ENCODE peak calls at places on chromosome 11, in five cellular contexts. S is CD8-positive, alpha-beta T cell; F is fibroblast of lung; R is right lobe of liver; W is cardiac muscle cell. U is an unnamed sample.

GRCh38 chr11:117180661-117181585 is 2.4 kb downstream of the SIDT2 start:
- DNase-seq in S (peak; percentile 53), F (peak; percentile 60), R (no peak), W (peak; percentile 81), U (peak; percentile 55)

GRCh38 chr11:131111775-131112174 is 195.5 kb upstream of the SNX19 start:
- DNase-seq in S (no peak), F (no peak), R (no peak), W (no peak), U (no peak)

GRCh38 chr11:116420770-116421528 is 351.8 kb downstream of the BUD13 start:
- DNase-seq in S (no peak), F (peak; percentile 60), R (no peak), W (peak; percentile 5), U (no peak)

GRCh38 chr11:69683764-69684333 is 8.7 kb upstream of the LTO1 start:
- DNase-seq in S (no peak), F (no peak), R (no peak), W (peak; percentile 15), U (peak; percentile 67)

GRCh38 chr11:108562746-108563581 is 30.6 kb downstream of the EXPH5 start:
- DNase-seq in S (no peak), F (peak; percentile 31), R (no peak), W (no peak), U (no peak)

GRCh38 chr11:132007184-132007583 is 636.8 kb downstream of the NTM start:
- DNase-seq in S (no peak), F (no peak), R (no peak), W (no peak), U (no peak)

GRCh38 chr11:76801205-76801604 is 18.0 kb downstream of the TSKU start:
- DNase-seq in S (no peak), F (no peak), R (peak; percentile 63), W (no peak), U (no peak)

GRCh38 chr11:115313224-115313838 is 190.9 kb downstream of the CADM1 start:
- DNase-seq in S (no peak), F (no peak), R (no peak), W (no peak), U (no peak)

GRCh38 chr11:10327254-10327653 is 22.4 kb downstream of the ADM start:
- DNase-seq in S (no peak), F (peak; percentile 64), R (no peak), W (peak; percentile 97), U (no peak)

GRCh38 chr11:88131764-88132470 is 43.3 kb downstream of the RAB38 start:
- DNase-seq in S (no peak), F (no peak), R (no peak), W (no peak), U (no peak)

GRCh38 chr11:1618231-1618630 is 3.7 kb downstream of the KRTAP5-4 start:
- DNase-seq in S (no peak), F (no peak), R (no peak), W (no peak), U (no peak)

GRCh38 chr11:7591992-7592391 is 78.2 kb downstream of the PPFIBP2 start:
- DNase-seq in S (no peak), F (no peak), R (no peak), W (no peak), U (no peak)

GRCh38 chr11:36075053-36075452 is 131.2 kb downstream of the LDLRAD3 start:
- DNase-seq in S (no peak), F (peak; percentile 88), R (no peak), W (peak; percentile 82), U (peak; percentile 44)

GRCh38 chr11:1053121-1053901 is 16.8 kb upstream of the MUC6 start:
- DNase-seq in S (no peak), F (no peak), R (no peak), W (peak; percentile 34), U (no peak)

GRCh38 chr11:44564198-44564597 is 1.3 kb upstream of the CD82 start:
- DNase-seq in S (no peak), F (peak; percentile 32), R (peak; percentile 68), W (no peak), U (peak; percentile 23)

GRCh38 chr11:67300756-67301312 is 2.5 kb upstream of the SSH3 start:
- DNase-seq in S (no peak), F (no peak), R (peak; percentile 42), W (no peak), U (no peak)

GRCh38 chr11:105033344-105033743 is 1.6 kb downstream of the CASP1 start:
- DNase-seq in S (no peak), F (no peak), R (no peak), W (no peak), U (no peak)
- H3K4me3 ChIP-seq in S (peak overlapping the region; percentile 64), F (peak overlapping the region; percentile 69), R (no peak overlapping the region), W (no peak overlapping the region), U (no peak overlapping the region)

DNA sequence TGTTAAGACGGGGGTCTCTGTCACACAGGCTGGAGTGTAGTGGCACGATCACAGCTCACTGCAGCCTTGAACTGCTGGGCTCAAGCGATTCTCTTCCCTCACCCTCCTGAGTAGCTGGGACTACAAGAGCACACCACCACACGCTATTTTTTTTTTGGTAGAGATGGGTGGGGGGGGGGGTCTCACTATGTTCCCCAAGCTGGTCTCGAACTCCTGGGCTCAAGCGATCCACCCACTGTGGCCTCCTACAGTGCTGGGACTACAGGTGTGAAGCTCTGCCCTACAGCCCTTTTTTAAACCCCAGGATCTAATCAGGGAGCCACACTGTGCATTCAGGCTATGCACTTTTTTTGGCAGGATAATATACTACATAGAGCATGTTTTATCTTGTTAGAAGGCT is 1.4 kb upstream of the DHCR7 start:
- DNase-seq in S (no peak), F (no peak), R (peak; percentile 28), W (no peak), U (no peak)
- H3K27ac ChIP-seq in S (peak overlapping the region; percentile 82), F (no peak overlapping the region), R (peak overlapping the region; percentile 69), W (no peak overlapping the region), U (no peak overlapping the region)

GRCh38 chr11:63888170-63889086 is 28.5 kb downstream of the RCOR2 start:
- DNase-seq in S (peak; percentile 73), F (peak; percentile 79), R (peak; percentile 82), W (peak; percentile 80), U (no peak)

GRCh38 chr11:63889344-63889743 is 27.6 kb downstream of the RCOR2 start:
- DNase-seq in S (no peak), F (no peak), R (no peak), W (no peak), U (no peak)

GRCh38 chr11:63884191-63884590 is 32.8 kb downstream of the RCOR2 start:
- DNase-seq in S (no peak), F (peak; percentile 17), R (no peak), W (no peak), U (no peak)

GRCh38 chr11:63890368-63890767 is 26.6 kb downstream of the RCOR2 start:
- DNase-seq in S (no peak), F (no peak), R (no peak), W (no peak), U (no peak)

DNA sequence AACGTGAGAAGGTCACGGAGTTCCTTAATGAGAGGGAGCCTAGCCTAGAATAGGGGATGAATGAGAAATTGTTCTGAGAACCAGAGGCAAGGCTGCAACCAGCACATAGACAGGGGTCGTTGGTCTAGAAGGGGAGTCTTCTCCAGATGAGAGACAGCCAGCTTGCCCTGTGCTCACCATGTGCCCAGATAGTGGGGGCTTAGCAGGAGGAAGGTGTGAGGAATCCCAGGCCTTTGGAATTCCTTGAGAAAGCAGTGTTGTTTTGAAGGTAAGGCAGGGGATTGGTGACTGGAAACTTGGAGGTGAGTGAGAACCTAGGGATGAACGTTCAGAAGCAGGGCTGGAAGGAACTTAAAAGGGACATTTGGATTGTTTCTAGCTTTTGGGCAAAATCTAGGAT is 29.4 kb downstream of the RCOR2 start:
- DNase-seq in S (no peak), F (no peak), R (no peak), W (no peak), U (no peak)
- H3K4me1 ChIP-seq in S (peaks cover 69% of the 10 kb centered on the region), F (peaks cover 6% of the 10 kb centered on the region), R (peaks cover 39% of the 10 kb centered on the region), W (peaks cover 41% of the 10 kb centered on the region), U (no peaks in the 10 kb centered on the region)

DNA sequence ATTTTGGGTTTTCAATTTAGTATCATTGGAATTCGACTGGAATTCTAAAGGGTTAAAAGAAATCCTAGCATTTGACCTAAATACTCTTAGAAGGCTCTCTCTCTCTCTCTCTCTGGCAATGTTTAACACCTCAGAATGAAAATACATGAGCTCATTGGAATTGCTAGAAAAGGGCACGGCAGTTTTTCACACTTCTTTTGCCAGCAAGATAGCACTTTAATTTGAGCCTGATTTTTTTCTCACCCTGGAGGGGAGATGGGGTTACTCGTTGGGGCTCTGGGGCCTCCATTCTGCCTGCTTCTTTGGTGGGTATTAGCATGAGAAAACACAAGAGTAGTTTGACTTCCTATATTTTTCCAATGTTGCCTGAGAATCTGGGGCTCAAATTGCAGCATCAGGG is 22.8 kb upstream of the CLMP start:
- DNase-seq in S (no peak), F (peak; percentile 33), R (no peak), W (no peak), U (no peak)
- H3K4me3 ChIP-seq in S (no peak overlapping the region), F (no peak overlapping the region), R (no peak overlapping the region), W (no peak overlapping the region), U (no peak overlapping the region)

U was measured in SJSA1.